ENCODE peak calls at places on chromosomes 13 and 19, in ten cellular contexts. X is transverse colon, N is esophagus squamous epithelium, C is sigmoid colon, H is A549, E is adrenal gland, Y is spleen, V is testis, Q is stomach, F is H1. O is an unnamed sample.

GRCh38 chr13:40464349-40464748 is 202.1 kb downstream of the FOXO1 start:
- DNase-seq in Y (no peak), Q (no peak), F (no peak), H (no peak), E (no peak), V (no peak), N (no peak), C (no peak), X (no peak), O (no peak)

GRCh38 chr13:76837811-76838210 is 48.4 kb downstream of the KCTD12 start:
- DNase-seq in Q (no peak), F (no peak), C (no peak), V (no peak), X (no peak), H (no peak), Y (no peak), N (no peak), E (no peak), O (no peak)

GRCh38 chr19:14826006-14826405 is 9.0 kb downstream of the OR7A5 start:
- DNase-seq in N (no peak), V (no peak), H (no peak), X (no peak), Y (no peak), C (no peak), E (no peak), Q (no peak), F (no peak), O (no peak)

GRCh38 chr19:19461671-19462622 is 53.4 kb downstream of the TSSK6 start:
- DNase-seq in X (peak), Y (peak), C (peak), E (peak), N (no peak), F (peak), H (no peak), V (peak), Q (peak), O (no peak)

GRCh38 chr13:34223984-34224383 is 406.0 kb downstream of the RFC3 start:
- DNase-seq in Y (no peak), X (no peak), Q (no peak), C (no peak), E (no peak), N (no peak), V (no peak), F (no peak), H (peak), O (no peak)

GRCh38 chr13:40910324-40911050 is 108.6 kb downstream of the ELF1 start:
- DNase-seq in H (no peak), E (no peak), N (no peak), X (no peak), C (no peak), Q (no peak), Y (no peak), F (no peak), V (no peak), O (no peak)

GRCh38 chr19:56101746-56102535 is 19.2 kb downstream of the ZNF787 start:
- DNase-seq in Y (no peak), V (no peak), H (no peak), N (no peak), Q (no peak), F (no peak), C (no peak), E (no peak), X (no peak), O (no peak)

GRCh38 chr13:72163671-72164070 is 296.7 kb upstream of the DACH1 start:
- DNase-seq in N (no peak), F (no peak), H (no peak), C (no peak), V (no peak), Q (no peak), E (no peak), Y (no peak), X (no peak), O (no peak)

GRCh38 chr19:46983097-46983496 is 36.5 kb upstream of the NPAS1 start:
- DNase-seq in V (no peak), N (no peak), Y (no peak), E (no peak), X (no peak), C (no peak), F (no peak), Q (no peak), H (no peak), O (no peak)

GRCh38 chr19:11025997-11026396 is 63.3 kb upstream of the LDLR start:
- DNase-seq in E (no peak), Y (no peak), F (no peak), V (no peak), X (no peak), H (no peak), N (no peak), Q (no peak), C (no peak), O (no peak)

GRCh38 chr13:51767100-51767499 is 36.9 kb downstream of the DHRS12 start:
- DNase-seq in N (no peak), E (no peak), V (no peak), X (no peak), Y (no peak), H (peak), F (no peak), Q (no peak), C (no peak), O (no peak)

GRCh38 chr13:51502206-51502651 is 49.4 kb upstream of the INTS6 start:
- DNase-seq in Y (no peak), N (no peak), C (no peak), X (no peak), E (no peak), F (no peak), Q (no peak), V (no peak), H (no peak), O (no peak)

GRCh38 chr13:43196171-43196611 is 172.8 kb downstream of the DNAJC15 start:
- DNase-seq in E (peak), Y (no peak), C (peak), H (no peak), N (no peak), V (peak), X (no peak), F (no peak), Q (no peak), O (no peak)

GRCh38 chr13:99875391-99875790 is 96.2 kb downstream of the ZIC5 start:
- DNase-seq in X (no peak), N (no peak), V (no peak), Y (no peak), C (no peak), Q (no peak), E (no peak), H (no peak), F (no peak), O (no peak)

GRCh38 chr19:57141699-57142098 is 3.3 kb downstream of the ZIM3 start:
- DNase-seq in X (no peak), C (no peak), F (no peak), Q (no peak), E (no peak), H (no peak), V (no peak), N (no peak), Y (no peak), O (no peak)

GRCh38 chr13:30421093-30422055 is 919 bp upstream of the UBE2L5 start:
- DNase-seq in H (peak), E (peak), Q (peak), Y (peak), C (peak), N (peak), X (peak), V (peak), F (peak), O (peak)
- TF ChIP-seq POLR2A in H (peak), E (peak), Q (no peak), Y (no peak), C (peak), N (peak), X (peak), V (no peak), F (no peak), O (peak)

GRCh38 chr19:42283248-42284065 is 14.4 kb downstream of the CIC start:
- DNase-seq in V (peak), C (peak), Y (peak), N (peak), H (peak), F (peak), E (peak), X (peak), Q (peak), O (peak)
- TF ChIP-seq POLR2A in V (no peak), C (peak), Y (no peak), N (peak), H (peak), F (no peak), E (peak), X (peak), Q (no peak), O (peak)

GRCh38 chr19:579842-580155 is 7.4 kb downstream of the BSG start:
- DNase-seq in Y (no peak), C (no peak), F (no peak), N (no peak), E (no peak), V (no peak), X (no peak), H (no peak), Q (no peak), O (no peak)
- TF ChIP-seq POLR2A in Y (no peak), C (no peak), F (no peak), N (no peak), E (no peak), V (no peak), X (no peak), H (no peak), Q (no peak), O (no peak)

GRCh38 chr19:797528-798414 is 519 bp downstream of the PTBP1 start:
- DNase-seq in X (peak), V (peak), Q (peak), N (peak), E (peak), H (peak), Y (peak), C (peak), F (peak), O (peak)

GRCh38 chr19:800360-801029 is 3.2 kb downstream of the PTBP1 start:
- DNase-seq in N (no peak), H (no peak), X (peak), Q (peak), V (peak), C (no peak), Y (no peak), E (peak), F (no peak), O (no peak)

GRCh38 chr19:796692-797527 is at the start of gene PTBP1:
- DNase-seq in X (peak), E (peak), N (peak), H (peak), Q (peak), V (peak), F (peak), C (peak), Y (peak), O (peak)

GRCh38 chr19:799076-799881 is 2.0 kb downstream of the PTBP1 start:
- DNase-seq in C (no peak), F (peak), E (peak), X (peak), Y (no peak), N (no peak), V (no peak), Q (no peak), H (no peak), O (no peak)

GRCh38 chr19:798415-799075 is 1.3 kb downstream of the PTBP1 start:
- DNase-seq in E (no peak), F (no peak), N (no peak), Q (no peak), Y (peak), X (peak), V (no peak), H (no peak), C (no peak), O (no peak)
- TF ChIP-seq POLR2A in E (no peak), F (peak), N (no peak), Q (no peak), Y (no peak), X (no peak), V (no peak), H (no peak), C (no peak), O (no peak)

DNA sequence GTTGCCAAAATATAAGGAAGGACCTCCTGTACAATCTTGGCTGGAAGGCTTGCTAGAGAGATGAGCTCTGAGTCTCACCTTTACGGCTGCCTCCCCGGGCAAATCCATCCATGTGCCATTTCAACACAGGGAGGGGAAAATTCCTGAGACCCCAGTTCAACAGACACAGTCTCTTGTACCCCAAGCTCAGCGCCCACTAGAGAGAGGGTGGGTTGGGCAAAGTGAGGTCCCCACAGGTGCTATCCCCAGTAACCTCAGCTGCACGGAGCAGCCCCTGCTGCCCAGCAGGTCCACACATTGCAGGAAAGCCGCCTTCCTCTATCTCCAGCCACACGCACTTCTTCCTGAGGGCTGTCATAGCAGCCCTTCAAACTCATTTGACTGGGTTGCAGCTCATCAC is 80.5 kb downstream of the TSHZ3 start:
- DNase-seq in F (no peak), C (peak), X (no peak), Q (no peak), V (no peak), Y (no peak), N (no peak), H (no peak), E (no peak), O (no peak)
- TF ChIP-seq POLR2A in F (no peak), C (no peak), X (no peak), Q (no peak), V (no peak), Y (no peak), N (no peak), H (no peak), E (no peak), O (no peak)

DNA sequence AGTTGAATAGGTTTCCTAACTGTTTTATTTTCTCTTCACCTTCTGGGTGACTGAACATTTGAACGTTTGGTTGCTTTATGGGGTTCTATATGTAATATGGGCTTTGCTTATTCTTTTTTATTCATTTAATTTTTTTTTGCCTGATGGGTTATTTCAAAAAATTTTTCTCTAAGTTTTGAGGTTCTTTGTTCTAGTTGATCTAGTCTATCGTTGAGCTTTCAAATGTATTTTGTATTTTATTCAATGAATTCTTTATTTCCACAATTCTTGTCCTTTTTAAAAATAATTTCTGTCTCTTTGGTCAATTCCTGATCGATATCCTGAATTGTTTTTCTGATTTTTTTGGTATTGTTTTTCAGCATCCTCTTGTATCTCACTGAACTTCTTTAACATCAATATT is 239.5 kb upstream of the PCDH9 start:
- DNase-seq in E (no peak), F (no peak), H (no peak), Q (no peak), V (no peak), Y (no peak), C (no peak), N (no peak), X (no peak), O (no peak)
- TF ChIP-seq POLR2A in E (no peak), F (no peak), H (no peak), Q (no peak), V (no peak), Y (no peak), C (no peak), N (no peak), X (no peak), O (no peak)

GRCh38 chr19:17215125-17215971 is at the start of gene USE1:
- DNase-seq in N (peak), X (peak), Y (peak), E (peak), Q (peak), C (peak), V (peak), F (peak), H (peak), O (peak)
- TF ChIP-seq POLR2A in N (peak), X (peak), Y (no peak), E (peak), Q (no peak), C (peak), V (no peak), F (peak), H (peak), O (peak)

DNA sequence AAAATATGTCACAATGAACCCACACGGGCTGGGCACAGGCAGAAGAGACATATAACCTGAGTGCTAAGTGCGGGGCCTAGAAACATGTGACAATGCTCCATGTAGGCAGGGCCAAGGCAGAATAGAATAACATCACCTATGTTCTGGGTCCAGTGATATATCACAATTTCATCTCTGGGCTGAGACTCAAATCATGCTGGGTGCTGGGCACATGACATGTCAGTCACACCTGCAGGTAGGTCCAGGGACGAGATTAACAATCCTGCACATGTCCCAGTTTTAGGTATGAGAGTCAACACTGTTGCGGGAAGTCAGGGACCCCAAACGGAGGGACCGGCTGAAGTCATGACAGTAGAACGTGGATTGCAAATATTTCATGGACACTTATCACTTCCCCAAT is 50.3 kb downstream of the ZNF99 start:
- DNase-seq in X (no peak), N (no peak), E (no peak), Y (no peak), H (no peak), Q (no peak), C (no peak), V (no peak), F (no peak), O (no peak)
- TF ChIP-seq POLR2A in X (no peak), N (no peak), E (no peak), Y (no peak), H (no peak), Q (no peak), C (no peak), V (no peak), F (no peak), O (no peak)

GRCh38 chr19:49684251-49684982 is 5.0 kb upstream of the ADM5 start:
- DNase-seq in H (peak), Q (no peak), V (no peak), F (peak), C (no peak), X (no peak), Y (no peak), N (no peak), E (no peak), O (peak)
- TF ChIP-seq POLR2A in H (no peak), Q (no peak), V (no peak), F (peak), C (no peak), X (no peak), Y (no peak), N (no peak), E (no peak), O (no peak)

O was measured in suprapubic skin.